ENCODE peak calls at places on chromosome 16, in five cellular contexts. V is thoracic aorta, T is BE2C, Z is PC-3, D is pancreas. X is an unnamed sample.
A peak's percentile ranks its signal among the peaks of the same experiment; 100 is the strongest.

GRCh38 chr16:397736-398332 is 835 bp downstream of the NME4 start:
- DNase-seq in V (no peak), T (peak; percentile 88), Z (peak; percentile 57), D (peak; percentile 84), X (no peak)

GRCh38 chr16:82999711-83000110 is 372.9 kb downstream of the CDH13 start:
- DNase-seq in V (no peak), T (no peak), Z (no peak), D (no peak), X (no peak)

GRCh38 chr16:68083861-68084503 is 1.2 kb upstream of the NFATC3 start:
- DNase-seq in V (no peak), T (no peak), Z (no peak), D (peak; percentile 55), X (no peak)

GRCh38 chr16:17238285-17239028 is 232.3 kb downstream of the XYLT1 start:
- DNase-seq in V (no peak), T (no peak), Z (no peak), D (no peak), X (no peak)

GRCh38 chr16:25707982-25708583 is 16.3 kb downstream of the HS3ST4 start:
- DNase-seq in V (no peak), T (peak; percentile 17), Z (peak; percentile 49), D (no peak), X (no peak)

GRCh38 chr16:31456988-31457360 is 2.3 kb upstream of the ARMC5 start:
- DNase-seq in V (no peak), T (no peak), Z (no peak), D (no peak), X (no peak)

GRCh38 chr16:77211880-77212735 is 12.9 kb downstream of the SYCE1L start:
- DNase-seq in V (no peak), T (peak; percentile 77), Z (peak; percentile 61), D (peak; percentile 80), X (no peak)

GRCh38 chr16:53504665-53505064 is 1.7 kb upstream of the AKTIP start:
- DNase-seq in V (no peak), T (no peak), Z (no peak), D (no peak), X (no peak)

GRCh38 chr16:53042235-53042645 is 10.5 kb downstream of the CHD9NB start:
- DNase-seq in V (no peak), T (no peak), Z (no peak), D (no peak), X (no peak)

GRCh38 chr16:17470002-17470870 is 524 bp downstream of the XYLT1 start:
- DNase-seq in V (no peak), T (no peak), Z (no peak), D (peak; percentile 50), X (no peak)

GRCh38 chr16:3662601-3663000 is 8.1 kb downstream of the DNASE1 start:
- DNase-seq in V (no peak), T (no peak), Z (no peak), D (peak; percentile 18), X (no peak)
- H3K36me3 ChIP-seq in V (peaks cover 39% of the 10 kb centered on the region), T (peaks cover 94% of the 10 kb centered on the region), Z (peaks cover 14% of the 10 kb centered on the region), D (peaks cover 4% of the 10 kb centered on the region), X (peaks cover 23% of the 10 kb centered on the region)

GRCh38 chr16:27239906-27240655 is 28.5 kb downstream of the NSMCE1 start:
- DNase-seq in V (no peak), T (no peak), Z (no peak), D (no peak), X (no peak)
- H3K4me1 ChIP-seq in V (peaks cover 57% of the 10 kb centered on the region), T (peaks cover 17% of the 10 kb centered on the region), Z (peaks cover 41% of the 10 kb centered on the region), D (peaks cover 7% of the 10 kb centered on the region), X (peaks cover 9% of the 10 kb centered on the region)

GRCh38 chr16:66569131-66569530 is 2.9 kb downstream of the CMTM1 start:
- DNase-seq in V (no peak), T (no peak), Z (peak; percentile 14), D (no peak), X (no peak)
- H3K36me3 ChIP-seq in V (no peaks in the 10 kb centered on the region), T (peaks cover 7% of the 10 kb centered on the region), Z (no peaks in the 10 kb centered on the region), D (no peaks in the 10 kb centered on the region), X (peaks cover 3% of the 10 kb centered on the region)

GRCh38 chr16:73042807-73043206 is 5.1 kb downstream of the ZFHX3 start:
- DNase-seq in V (no peak), T (no peak), Z (no peak), D (no peak), X (no peak)

GRCh38 chr16:73040735-73041402 is 7.1 kb downstream of the ZFHX3 start:
- DNase-seq in V (no peak), T (no peak), Z (no peak), D (no peak), X (no peak)

GRCh38 chr16:73040136-73040535 is 7.8 kb downstream of the ZFHX3 start:
- DNase-seq in V (no peak), T (no peak), Z (no peak), D (no peak), X (no peak)

GRCh38 chr16:73043828-73044493 is 4.0 kb downstream of the ZFHX3 start:
- DNase-seq in V (no peak), T (no peak), Z (no peak), D (no peak), X (no peak)

GRCh38 chr16:73041644-73042043 is 6.3 kb downstream of the ZFHX3 start:
- DNase-seq in V (no peak), T (no peak), Z (no peak), D (no peak), X (no peak)
- H3K4me1 ChIP-seq in V (peaks cover 93% of the 10 kb centered on the region), T (peaks cover 35% of the 10 kb centered on the region), Z (peaks cover 32% of the 10 kb centered on the region), D (peaks cover 28% of the 10 kb centered on the region), X (peaks cover 7% of the 10 kb centered on the region)

GRCh38 chr16:27771201-27771910 is 221.4 kb downstream of the KATNIP start:
- DNase-seq in V (no peak), T (no peak), Z (no peak), D (no peak), X (no peak)

GRCh38 chr16:27768651-27769270 is 218.8 kb downstream of the KATNIP start:
- DNase-seq in V (no peak), T (no peak), Z (no peak), D (no peak), X (no peak)

GRCh38 chr16:27770271-27771196 is 220.6 kb downstream of the KATNIP start:
- DNase-seq in V (no peak), T (no peak), Z (no peak), D (no peak), X (no peak)

GRCh38 chr16:27767971-27768591 is 218.1 kb downstream of the KATNIP start:
- DNase-seq in V (no peak), T (no peak), Z (no peak), D (no peak), X (no peak)

DNA sequence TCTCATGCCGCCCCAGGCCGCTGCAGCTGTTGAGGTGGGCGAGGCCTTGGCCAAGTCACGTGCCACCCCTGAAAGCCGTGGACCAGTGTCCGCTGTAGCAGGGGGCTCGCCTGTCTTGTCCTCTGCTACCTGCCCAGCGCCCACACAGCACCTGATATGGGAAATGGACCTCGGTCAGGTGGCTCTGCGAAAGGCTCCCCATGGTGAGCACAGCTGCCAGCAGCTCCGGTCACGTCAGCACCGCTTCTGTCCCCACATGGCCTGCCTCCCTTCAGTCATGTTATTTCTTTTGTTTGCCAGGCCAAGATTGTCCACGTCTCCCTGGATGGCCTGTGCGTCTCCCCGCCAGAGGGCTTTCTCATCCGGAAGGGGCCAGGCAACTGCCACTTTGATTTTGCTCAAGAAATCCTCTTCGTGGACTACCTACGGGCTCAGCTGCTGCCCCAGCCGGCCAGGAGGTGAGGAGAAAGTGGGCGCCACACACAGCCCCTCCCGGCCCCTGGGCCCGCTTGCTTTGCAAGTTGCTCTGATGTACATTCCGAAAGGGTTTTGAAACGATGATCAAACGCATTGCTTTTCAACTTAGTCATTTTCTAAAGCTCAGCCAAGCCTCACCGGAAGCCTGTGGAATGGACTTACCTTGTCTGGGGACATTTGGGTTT is 219.7 kb downstream of the KATNIP start:
- DNase-seq in V (no peak), T (no peak), Z (peak; percentile 7), D (no peak), X (no peak)
- H3K36me3 ChIP-seq in V (no peaks in the 10 kb centered on the region), T (no peaks in the 10 kb centered on the region), Z (peaks cover 1% of the 10 kb centered on the region), D (no peaks in the 10 kb centered on the region), X (peaks cover 11% of the 10 kb centered on the region)

GRCh38 chr16:74605332-74605731 is 1.6 kb downstream of the GLG1 start:
- DNase-seq in V (no peak), T (no peak), Z (peak; percentile 12), D (no peak), X (no peak)
- H3K4me1 ChIP-seq in V (peaks cover 53% of the 10 kb centered on the region), T (peaks cover 7% of the 10 kb centered on the region), Z (peaks cover 36% of the 10 kb centered on the region), D (peaks cover 56% of the 10 kb centered on the region), X (peaks cover 37% of the 10 kb centered on the region)

X was measured in keratinocyte.